ENCODE peak calls at places on chromosomes 1 and 21, in ten cellular contexts. M is CD8-positive, alpha-beta memory T cell; V is effector memory CD4-positive, alpha-beta T cell; Z is CD4-positive, alpha-beta memory T cell; R is DND-41; Y is transverse colon; S is colonic mucosa; C is Panc1; D is heart right ventricle; F is PC-3. T is an unnamed sample.

GRCh38 chr1:109307363-109308021 is 681 bp upstream of the MYBPHL start:
- DNase-seq in M (no peak), V (no peak), Z (no peak), R (no peak), Y (no peak), S (no peak), C (no peak), D (peak; percentile 27), F (no peak), T (no peak)

GRCh38 chr1:55698136-55698535 is 483.0 kb upstream of the USP24 start:
- DNase-seq in M (no peak), V (no peak), Z (no peak), R (no peak), Y (no peak), S (no peak), C (no peak), D (no peak), F (no peak), T (no peak)

GRCh38 chr1:198135366-198135765 is 21.4 kb upstream of the NEK7 start:
- DNase-seq in M (no peak), V (no peak), Z (no peak), R (no peak), Y (no peak), S (no peak), C (no peak), D (no peak), F (no peak), T (no peak)

GRCh38 chr1:18883636-18884418 is 18.5 kb downstream of the ALDH4A1 start:
- DNase-seq in M (peak; percentile 60), V (peak; percentile 35), Z (peak; percentile 56), R (peak; percentile 74), Y (peak; percentile 73), S (peak; percentile 67), C (peak; percentile 62), D (peak; percentile 76), F (peak; percentile 81), T (peak; percentile 42)

GRCh38 chr1:11194407-11195176 is 5.4 kb downstream of the ANGPTL7 start:
- DNase-seq in M (no peak), V (no peak), Z (no peak), R (peak; percentile 10), Y (no peak), S (no peak), C (no peak), D (no peak), F (no peak), T (no peak)

GRCh38 chr21:32135401-32136363 is 143.2 kb downstream of the MIS18A start:
- DNase-seq in M (no peak), V (no peak), Z (no peak), R (no peak), Y (no peak), S (no peak), C (no peak), D (no peak), F (no peak), T (no peak)

GRCh38 chr1:187306671-187307415 is 478.1 kb downstream of the PLA2G4A start:
- DNase-seq in M (no peak), V (no peak), Z (no peak), R (no peak), Y (no peak), S (no peak), C (no peak), D (no peak), F (peak; percentile 68), T (no peak)

GRCh38 chr1:224539971-224540370 is 76.1 kb upstream of the CNIH3 start:
- DNase-seq in M (no peak), V (no peak), Z (no peak), R (peak; percentile 73), Y (no peak), S (no peak), C (no peak), D (no peak), F (no peak), T (no peak)

GRCh38 chr1:37480581-37481288 is 6.4 kb downstream of the ZC3H12A start:
- DNase-seq in M (no peak), V (no peak), Z (no peak), R (no peak), Y (no peak), S (peak; percentile 20), C (no peak), D (no peak), F (no peak), T (no peak)

GRCh38 chr21:31500071-31500470 is 156.0 kb upstream of the TIAM1 start:
- DNase-seq in M (no peak), V (no peak), Z (no peak), R (no peak), Y (no peak), S (no peak), C (no peak), D (no peak), F (no peak), T (no peak)

DNA sequence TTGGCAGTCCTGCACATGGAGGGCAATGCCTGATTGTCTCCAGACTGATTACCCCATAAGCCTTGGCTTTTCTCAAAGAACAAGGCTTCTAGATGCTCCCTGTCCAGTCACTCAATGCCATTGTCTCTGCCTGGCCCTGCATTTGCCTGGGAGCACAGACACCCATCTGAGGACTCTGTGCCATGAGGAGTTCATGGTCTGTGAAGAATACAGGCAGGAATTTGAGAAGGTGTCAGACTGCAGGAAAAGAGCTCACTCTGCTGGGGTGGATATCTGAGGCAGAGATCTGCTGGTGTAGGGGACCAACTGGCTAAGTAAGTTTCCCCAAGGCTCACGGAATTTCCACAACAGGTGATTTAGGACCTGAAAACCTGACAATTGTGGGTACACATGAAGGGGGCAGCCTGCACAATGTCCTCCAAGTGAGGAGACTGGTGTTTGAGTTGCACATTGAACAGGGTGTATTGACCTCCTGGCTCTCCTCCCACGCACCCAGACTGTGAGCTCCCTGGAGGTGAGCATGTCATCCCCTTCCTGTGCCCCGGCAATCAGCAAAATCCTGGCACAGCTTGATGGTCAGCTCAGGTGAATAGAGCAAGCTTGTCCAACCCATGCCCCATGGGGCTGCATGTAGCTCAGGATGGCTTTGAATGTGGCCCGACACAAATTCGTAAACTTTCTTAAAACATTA is 829 bp downstream of the CYP4A22 start:
- DNase-seq in M (no peak), V (no peak), Z (no peak), R (no peak), Y (no peak), S (no peak), C (no peak), D (no peak), F (no peak), T (no peak)
- H3K27ac ChIP-seq in M (no peak overlapping the region), V (no peak overlapping the region), Z (no peak overlapping the region), R (no peak overlapping the region), Y (no peak overlapping the region), S (no peak overlapping the region), C (no peak overlapping the region), D (no peak overlapping the region), F (no peak overlapping the region), T (no peak overlapping the region)

GRCh38 chr1:64928325-64928724 is 38.0 kb downstream of the JAK1 start:
- DNase-seq in M (no peak), V (no peak), Z (no peak), R (no peak), Y (no peak), S (no peak), C (no peak), D (no peak), F (no peak), T (no peak)

GRCh38 chr1:64929221-64929620 is 37.1 kb downstream of the JAK1 start:
- DNase-seq in M (no peak), V (no peak), Z (no peak), R (no peak), Y (no peak), S (no peak), C (no peak), D (no peak), F (no peak), T (no peak)

GRCh38 chr1:64922336-64922735 is 44.0 kb downstream of the JAK1 start:
- DNase-seq in M (no peak), V (no peak), Z (peak; percentile 60), R (no peak), Y (no peak), S (no peak), C (no peak), D (no peak), F (no peak), T (peak; percentile 18)

GRCh38 chr1:64923294-64923718 is 43.0 kb downstream of the JAK1 start:
- DNase-seq in M (peak; percentile 27), V (no peak), Z (peak; percentile 53), R (no peak), Y (no peak), S (no peak), C (no peak), D (no peak), F (peak; percentile 50), T (no peak)

GRCh38 chr1:64925594-64925993 is 40.8 kb downstream of the JAK1 start:
- DNase-seq in M (no peak), V (no peak), Z (no peak), R (no peak), Y (no peak), S (no peak), C (no peak), D (no peak), F (no peak), T (no peak)
- H3K4me1 ChIP-seq in M (peaks cover 86% of the 10 kb centered on the region), V (peaks cover 58% of the 10 kb centered on the region), Z (peaks cover 90% of the 10 kb centered on the region), R (no peaks in the 10 kb centered on the region), Y (peaks cover 25% of the 10 kb centered on the region), S (peaks cover 6% of the 10 kb centered on the region), C (peaks cover 50% of the 10 kb centered on the region), D (peaks cover 35% of the 10 kb centered on the region), F (peaks cover 27% of the 10 kb centered on the region), T (peaks cover 76% of the 10 kb centered on the region)

GRCh38 chr21:45079351-45079750 is 5.0 kb downstream of the ADARB1 start:
- DNase-seq in M (no peak), V (no peak), Z (no peak), R (peak; percentile 25), Y (no peak), S (no peak), C (no peak), D (no peak), F (no peak), T (no peak)

GRCh38 chr21:45081636-45082035 is 7.3 kb downstream of the ADARB1 start:
- DNase-seq in M (no peak), V (no peak), Z (no peak), R (no peak), Y (no peak), S (no peak), C (no peak), D (no peak), F (no peak), T (no peak)

GRCh38 chr21:45082715-45083114 is 8.3 kb downstream of the ADARB1 start:
- DNase-seq in M (no peak), V (no peak), Z (no peak), R (no peak), Y (no peak), S (no peak), C (no peak), D (no peak), F (no peak), T (no peak)

GRCh38 chr21:45080232-45080631 is 5.9 kb downstream of the ADARB1 start:
- DNase-seq in M (no peak), V (no peak), Z (no peak), R (no peak), Y (no peak), S (no peak), C (no peak), D (no peak), F (no peak), T (no peak)

GRCh38 chr21:45080639-45081414 is 6.4 kb downstream of the ADARB1 start:
- DNase-seq in M (no peak), V (peak; percentile 19), Z (no peak), R (peak; percentile 68), Y (no peak), S (no peak), C (no peak), D (no peak), F (peak; percentile 33), T (no peak)
- H3K27ac ChIP-seq in M (no peak overlapping the region), V (peak overlapping the region; percentile 74), Z (peak overlapping the region; percentile 57), R (peak overlapping the region; percentile 41), Y (peak overlapping the region; percentile 78), S (no peak overlapping the region), C (no peak overlapping the region), D (no peak overlapping the region), F (no peak overlapping the region), T (peak overlapping the region; percentile 72)

GRCh38 chr21:38990424-38990794 is 184.7 kb downstream of the ETS2 start:
- DNase-seq in M (no peak), V (no peak), Z (no peak), R (no peak), Y (peak; percentile 49), S (peak; percentile 56), C (no peak), D (no peak), F (no peak), T (no peak)
- H3K4me1 ChIP-seq in M (no peaks in the 10 kb centered on the region), V (no peaks in the 10 kb centered on the region), Z (no peaks in the 10 kb centered on the region), R (peaks cover 62% of the 10 kb centered on the region), Y (peaks cover 49% of the 10 kb centered on the region), S (peaks cover 12% of the 10 kb centered on the region), C (no peaks in the 10 kb centered on the region), D (peaks cover 96% of the 10 kb centered on the region), F (peaks cover 27% of the 10 kb centered on the region), T (no peaks in the 10 kb centered on the region)

T was measured in naive thymus-derived CD4-positive, alpha-beta T cell.